ENCODE peak calls at places on chromosome 7, in seven cellular contexts. U is testis, M is body of pancreas, S is heart left ventricle, H is IMR-90, L is A549, O is transverse colon. F is an unnamed sample.

GRCh38 chr7:42292991-42293521 is 56.0 kb upstream of the GLI3 start:
- DNase-seq in M (peak), O (no peak), U (no peak), L (no peak), H (no peak), S (no peak), F (no peak)

GRCh38 chr7:1673581-1674102 is 3.6 kb downstream of the ELFN1 start:
- DNase-seq in S (no peak), H (no peak), L (no peak), U (no peak), O (no peak), M (peak), F (no peak)

GRCh38 chr7:292826-293225 is 2.9 kb downstream of the FOXL3 start:
- DNase-seq in H (no peak), U (no peak), L (no peak), S (no peak), M (no peak), O (no peak), F (no peak)

GRCh38 chr7:5419523-5420107 is 4.0 kb downstream of the TNRC18 start:
- DNase-seq in L (no peak), H (no peak), O (no peak), U (peak), M (peak), S (peak), F (no peak)

GRCh38 chr7:82335927-82336326 is 107.7 kb downstream of the CACNA2D1 start:
- DNase-seq in O (no peak), M (no peak), L (peak), U (no peak), S (no peak), H (peak), F (no peak)

GRCh38 chr7:129569811-129570215 is 41.7 kb upstream of the NRF1 start:
- DNase-seq in O (peak), M (no peak), U (no peak), H (peak), L (peak), S (peak), F (peak)

GRCh38 chr7:72032934-72033333 is 379.2 kb downstream of the CALN1 start:
- DNase-seq in O (no peak), U (peak), L (no peak), M (no peak), S (peak), H (no peak), F (no peak)

GRCh38 chr7:129635300-129636029 is 23.9 kb downstream of the NRF1 start:
- DNase-seq in H (peak), L (peak), U (peak), O (peak), M (peak), S (peak), F (no peak)

GRCh38 chr7:20305726-20306125 is 25.0 kb upstream of the ITGB8 start:
- DNase-seq in O (no peak), M (no peak), U (no peak), S (no peak), H (no peak), L (no peak), F (no peak)

GRCh38 chr7:258476-259190 is 31.3 kb upstream of the FOXL3 start:
- DNase-seq in L (no peak), O (no peak), H (no peak), S (peak), M (no peak), U (no peak), F (no peak)

GRCh38 chr7:112009081-112009480 is 197.1 kb downstream of the DOCK4 start:
- DNase-seq in M (no peak), O (no peak), L (peak), U (no peak), S (no peak), H (peak), F (peak)

GRCh38 chr7:80210400-80210799 is 75.8 kb downstream of the GNAI1 start:
- DNase-seq in S (no peak), U (no peak), H (peak), O (no peak), L (peak), M (no peak), F (no peak)

GRCh38 chr7:2930310-2931033 is 86.4 kb upstream of the GNA12 start:
- DNase-seq in M (no peak), U (no peak), O (no peak), L (no peak), S (no peak), H (no peak), F (no peak)
- TF ChIP-seq POLR2A in M (no peak), U (no peak), O (no peak), L (no peak), S (no peak), H (no peak), F (no peak)

DNA sequence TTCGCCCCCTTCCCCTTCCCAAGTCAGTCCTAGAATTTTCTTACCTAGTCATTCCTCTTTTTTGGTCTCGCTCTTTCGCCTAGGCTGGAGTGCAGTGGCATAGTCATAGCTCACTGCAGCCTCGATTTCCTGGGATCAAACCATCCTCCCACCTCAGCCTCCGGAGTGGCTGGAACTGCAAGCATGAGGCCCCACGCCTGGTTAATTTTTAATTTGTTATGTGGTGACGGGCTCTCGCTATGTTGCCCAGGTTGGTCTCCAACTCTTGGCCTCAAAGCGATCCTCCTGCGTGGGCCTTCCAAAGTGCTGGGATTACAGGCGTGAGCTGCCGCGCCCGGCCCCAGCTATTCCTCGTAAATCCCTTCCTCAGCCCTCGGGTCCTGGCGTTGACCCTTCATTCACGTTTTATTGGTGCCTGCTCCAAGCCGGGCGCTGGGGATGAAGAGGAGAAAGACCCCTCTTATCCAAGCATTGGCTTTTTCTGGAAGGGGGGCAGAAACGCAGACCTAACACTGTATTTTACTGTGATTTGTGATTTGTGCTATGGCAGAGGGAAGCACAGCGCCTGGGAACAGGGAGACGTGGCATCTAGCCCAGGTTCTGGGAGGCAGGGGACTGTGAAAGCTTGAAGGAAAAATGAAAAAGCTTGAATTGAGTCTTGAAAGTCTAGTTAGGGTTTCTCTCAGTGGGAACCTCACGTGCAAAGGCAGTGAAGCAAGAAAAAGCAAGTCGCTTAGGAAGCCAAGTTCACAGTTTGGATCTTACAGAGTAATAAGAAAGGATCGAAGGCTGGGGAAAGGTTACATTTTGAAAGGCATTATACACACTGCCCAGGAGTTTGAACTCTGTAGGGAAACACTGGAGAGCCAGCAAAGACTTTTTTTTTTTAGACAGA is 518 bp downstream of the ZNHIT1 start:
- DNase-seq in M (no peak), S (no peak), H (peak), O (no peak), U (no peak), L (no peak), F (no peak)
- TF ChIP-seq POLR2A in M (no peak), S (no peak), H (no peak), O (no peak), U (no peak), L (no peak), F (no peak)

GRCh38 chr7:139673230-139673629 is 104.6 kb downstream of the HIPK2 start:
- DNase-seq in U (no peak), L (no peak), S (no peak), M (peak), H (no peak), O (peak), F (no peak)
- TF ChIP-seq POLR2A in U (no peak), L (no peak), S (no peak), M (no peak), H (no peak), O (no peak), F (no peak)

GRCh38 chr7:102473271-102473991 is 5.3 kb downstream of the POLR2J start:
- DNase-seq in H (no peak), L (no peak), U (no peak), M (no peak), S (peak), O (no peak), F (no peak)
- TF ChIP-seq POLR2A in H (no peak), L (no peak), U (no peak), M (no peak), S (no peak), O (no peak), F (no peak)

DNA sequence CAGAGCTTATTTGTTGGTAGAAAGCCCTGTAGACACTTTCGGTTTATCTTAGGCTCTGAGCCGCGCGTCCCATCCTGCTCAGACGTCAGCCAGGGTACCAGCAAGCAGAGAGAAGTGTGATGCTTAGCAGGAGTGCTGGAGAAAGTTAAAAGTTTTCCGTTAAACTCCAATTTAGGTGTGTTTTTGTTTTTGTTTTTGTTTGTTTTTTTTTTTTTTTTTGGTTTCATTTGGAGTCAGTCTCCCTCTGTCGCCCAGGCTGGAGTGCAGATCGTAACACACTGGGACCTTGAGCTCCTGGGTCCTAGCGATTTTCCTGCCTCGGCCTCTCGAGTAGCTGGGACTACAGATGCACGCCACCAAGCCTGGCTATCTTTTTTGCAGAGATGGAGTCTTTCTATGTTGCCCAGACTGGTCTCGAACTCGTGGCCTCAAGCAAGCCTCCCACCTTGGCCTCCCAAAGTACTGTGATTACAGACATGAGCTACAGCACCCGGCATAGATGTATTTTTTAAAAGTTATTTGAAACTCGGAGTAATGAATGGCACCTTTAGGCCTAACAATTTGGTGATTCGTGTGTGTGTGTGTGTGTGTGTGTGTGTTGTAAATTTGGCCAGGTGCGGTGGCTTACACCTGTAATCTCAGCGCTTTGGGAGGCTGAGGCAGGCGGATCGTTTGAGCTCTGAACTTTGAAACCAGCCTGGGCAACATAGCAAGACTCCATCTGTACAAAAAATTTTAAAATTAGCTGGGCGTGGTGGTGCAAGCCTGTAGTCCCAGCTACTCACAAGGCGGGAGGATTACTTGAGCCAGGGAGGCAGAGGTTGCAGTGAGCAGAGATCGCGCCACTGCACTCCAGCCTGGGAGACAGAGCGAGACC is 1.3 kb upstream of the HIP1 start:
- DNase-seq in S (no peak), U (no peak), L (no peak), M (no peak), H (peak), O (no peak), F (no peak)
- TF ChIP-seq POLR2A in S (no peak), U (no peak), L (no peak), M (no peak), H (no peak), O (peak), F (no peak)

F was measured in H54.